ENCODE peak calls at places on chromosomes 4 and X, in nine cellular contexts. G is stimulated activated CD4-positive, alpha-beta T cell treated with anti-CD3 and anti-CD28 coated beads, Interleukin-1b, Interleukin-23, amount 100 ng/mL, for 1 hour; P is HS-27A; J is sigmoid colon; O is aorta; T is OCI-LY7; Z is CD4-positive, alpha-beta memory T cell; Y is left lung; H is GDM1. E is an unnamed sample.

GRCh38 chrX:130836447-130836846 is 66.6 kb downstream of the ENOX2 start:
- DNase-seq in G (no peak), P (no peak), J (no peak), O (no peak), T (peak), Z (no peak), Y (no peak), H (no peak), E (peak)

GRCh38 chrX:30620980-30621716 is 32.1 kb upstream of the GK start:
- DNase-seq in G (no peak), P (no peak), J (no peak), O (no peak), T (no peak), Z (no peak), Y (no peak), H (peak), E (no peak)

GRCh38 chr4:184792950-184793555 is 32.7 kb downstream of the ACSL1 start:
- DNase-seq in G (no peak), P (peak), J (no peak), O (no peak), T (no peak), Z (no peak), Y (no peak), H (peak), E (no peak)

GRCh38 chr4:10521386-10521785 is 64.2 kb upstream of the ZNF518B start:
- DNase-seq in G (no peak), P (no peak), J (no peak), O (no peak), T (no peak), Z (no peak), Y (no peak), H (no peak), E (no peak)

GRCh38 chr4:183905593-183906485 is 732 bp downstream of the STOX2 start:
- DNase-seq in G (no peak), P (no peak), J (no peak), O (peak), T (no peak), Z (no peak), Y (peak), H (no peak), E (no peak)

GRCh38 chrX:40097492-40098263 is at the start of gene BCOR:
- DNase-seq in G (peak), P (no peak), J (peak), O (peak), T (peak), Z (peak), Y (peak), H (peak), E (peak)

GRCh38 chrX:10086683-10087082 is 70.1 kb upstream of the CLCN4 start:
- DNase-seq in G (no peak), P (no peak), J (peak), O (no peak), T (no peak), Z (no peak), Y (no peak), H (no peak), E (no peak)

GRCh38 chr4:78766026-78766425 is 10.1 kb upstream of the BMP2K start:
- DNase-seq in G (no peak), P (no peak), J (no peak), O (no peak), T (no peak), Z (no peak), Y (no peak), H (no peak), E (no peak)

GRCh38 chr4:185282968-185283367 is 73.6 kb downstream of the SNX25 start:
- DNase-seq in G (no peak), P (no peak), J (no peak), O (no peak), T (no peak), Z (no peak), Y (no peak), H (no peak), E (no peak)

GRCh38 chr4:155614111-155614762 is 52.4 kb upstream of the GUCY1A1 start:
- DNase-seq in G (no peak), P (no peak), J (no peak), O (no peak), T (no peak), Z (no peak), Y (no peak), H (no peak), E (no peak)

GRCh38 chr4:4714330-4714729 is 145.1 kb upstream of the MSX1 start:
- DNase-seq in G (no peak), P (no peak), J (no peak), O (no peak), T (no peak), Z (no peak), Y (no peak), H (no peak), E (no peak)

GRCh38 chrX:49675075-49675719 is 20.6 kb downstream of the PAGE1 start:
- DNase-seq in G (no peak), P (no peak), J (no peak), O (no peak), T (no peak), Z (no peak), Y (no peak), H (no peak), E (no peak)

GRCh38 chr4:89298788-89299152 is 8.8 kb downstream of the GPRIN3 start:
- DNase-seq in G (no peak), P (no peak), J (no peak), O (no peak), T (peak), Z (peak), Y (no peak), H (no peak), E (peak)

GRCh38 chr4:151408380-151408629 is 671 bp upstream of the FHIP1A start:
- DNase-seq in G (no peak), P (no peak), J (no peak), O (no peak), T (no peak), Z (peak), Y (no peak), H (no peak), E (no peak)

GRCh38 chr4:76182463-76182862 is 31.2 kb downstream of the SCARB2 start:
- DNase-seq in G (no peak), P (no peak), J (no peak), O (no peak), T (no peak), Z (no peak), Y (no peak), H (no peak), E (no peak)

GRCh38 chrX:41180194-41180902 is 95.1 kb downstream of the USP9X start:
- DNase-seq in G (no peak), P (no peak), J (no peak), O (peak), T (peak), Z (peak), Y (no peak), H (peak), E (peak)